ENCODE peak calls at places on chromosomes 12 and 14, in nine cellular contexts. One of them, this sample, is unnamed.

GRCh38 chr12:53781218-53781801 is 29.5 kb upstream of the CISTR start:
- DNase-seq in stimulated activated CD4-positive, alpha-beta T cell treated with anti-CD3 and anti-CD28 coated beads, Interleukin-4, amount 100 ng/mL, for 24 hours: no peak
- DNase-seq in myocyte: peak
- DNase-seq in NCI-H2081: no peak
- DNase-seq in NCI-H345: no peak
- DNase-seq in WTC11: no peak
- DNase-seq in IMR-90: peak
- DNase-seq in neural crest cell: no peak
- DNase-seq in breast epithelium: no peak
- DNase-seq in this sample: peak

GRCh38 chr12:117926391-117926899 is 42.3 kb downstream of the KSR2 start:
- DNase-seq in myocyte: no peak
- DNase-seq in breast epithelium: no peak
- DNase-seq in NCI-H2081: no peak
- DNase-seq in NCI-H345: no peak
- DNase-seq in WTC11: no peak
- DNase-seq in neural crest cell: no peak
- DNase-seq in IMR-90: no peak
- DNase-seq in stimulated activated CD4-positive, alpha-beta T cell treated with anti-CD3 and anti-CD28 coated beads, Interleukin-4, amount 100 ng/mL, for 24 hours: no peak
- DNase-seq in this sample: no peak

GRCh38 chr14:59275668-59276067 is 87.2 kb downstream of the DAAM1 start:
- DNase-seq in IMR-90: peak
- DNase-seq in myocyte: peak
- DNase-seq in NCI-H2081: no peak
- DNase-seq in stimulated activated CD4-positive, alpha-beta T cell treated with anti-CD3 and anti-CD28 coated beads, Interleukin-4, amount 100 ng/mL, for 24 hours: no peak
- DNase-seq in breast epithelium: no peak
- DNase-seq in WTC11: no peak
- DNase-seq in neural crest cell: no peak
- DNase-seq in NCI-H345: no peak
- DNase-seq in this sample: no peak

GRCh38 chr12:127559349-127560040 is 707.5 kb upstream of the TMEM132C start:
- DNase-seq in NCI-H345: peak
- DNase-seq in stimulated activated CD4-positive, alpha-beta T cell treated with anti-CD3 and anti-CD28 coated beads, Interleukin-4, amount 100 ng/mL, for 24 hours: peak
- DNase-seq in NCI-H2081: peak
- DNase-seq in breast epithelium: no peak
- DNase-seq in neural crest cell: no peak
- DNase-seq in myocyte: peak
- DNase-seq in IMR-90: peak
- DNase-seq in WTC11: peak
- DNase-seq in this sample: peak

GRCh38 chr12:93819048-93819491 is 141.9 kb downstream of the CRADD start:
- DNase-seq in breast epithelium: peak
- DNase-seq in NCI-H2081: no peak
- DNase-seq in NCI-H345: no peak
- DNase-seq in IMR-90: peak
- DNase-seq in WTC11: no peak
- DNase-seq in stimulated activated CD4-positive, alpha-beta T cell treated with anti-CD3 and anti-CD28 coated beads, Interleukin-4, amount 100 ng/mL, for 24 hours: no peak
- DNase-seq in neural crest cell: no peak
- DNase-seq in myocyte: no peak
- DNase-seq in this sample: no peak

GRCh38 chr12:19431407-19432308 is 7.6 kb upstream of the AEBP2 start:
- DNase-seq in stimulated activated CD4-positive, alpha-beta T cell treated with anti-CD3 and anti-CD28 coated beads, Interleukin-4, amount 100 ng/mL, for 24 hours: peak
- DNase-seq in WTC11: no peak
- DNase-seq in NCI-H345: peak
- DNase-seq in neural crest cell: no peak
- DNase-seq in IMR-90: peak
- DNase-seq in NCI-H2081: no peak
- DNase-seq in breast epithelium: no peak
- DNase-seq in myocyte: peak
- DNase-seq in this sample: no peak

GRCh38 chr14:53938126-53938671 is 18.4 kb downstream of the BMP4 start:
- DNase-seq in NCI-H345: no peak
- DNase-seq in stimulated activated CD4-positive, alpha-beta T cell treated with anti-CD3 and anti-CD28 coated beads, Interleukin-4, amount 100 ng/mL, for 24 hours: no peak
- DNase-seq in IMR-90: no peak
- DNase-seq in myocyte: no peak
- DNase-seq in WTC11: no peak
- DNase-seq in breast epithelium: no peak
- DNase-seq in NCI-H2081: no peak
- DNase-seq in neural crest cell: no peak
- DNase-seq in this sample: no peak

GRCh38 chr14:88210426-88210825 is 112.6 kb downstream of the KCNK10 start:
- DNase-seq in WTC11: no peak
- DNase-seq in neural crest cell: no peak
- DNase-seq in breast epithelium: no peak
- DNase-seq in stimulated activated CD4-positive, alpha-beta T cell treated with anti-CD3 and anti-CD28 coated beads, Interleukin-4, amount 100 ng/mL, for 24 hours: no peak
- DNase-seq in NCI-H2081: no peak
- DNase-seq in myocyte: no peak
- DNase-seq in IMR-90: no peak
- DNase-seq in NCI-H345: no peak
- DNase-seq in this sample: no peak

GRCh38 chr12:25950329-25951115 is 8.0 kb upstream of the RASSF8 start:
- DNase-seq in IMR-90: no peak
- DNase-seq in myocyte: no peak
- DNase-seq in NCI-H345: no peak
- DNase-seq in WTC11: no peak
- DNase-seq in breast epithelium: no peak
- DNase-seq in neural crest cell: no peak
- DNase-seq in stimulated activated CD4-positive, alpha-beta T cell treated with anti-CD3 and anti-CD28 coated beads, Interleukin-4, amount 100 ng/mL, for 24 hours: no peak
- DNase-seq in NCI-H2081: no peak
- DNase-seq in this sample: no peak